ENCODE peak calls at places on chromosomes 7 and 10, in five cellular contexts. S is spleen, A is BJ, L is cardiac fibroblast, Q is upper lobe of left lung. H is an unnamed sample.

GRCh38 chr7:29035044-29035740 is 77.1 kb upstream of the TRIL start:
- DNase-seq in S (no peak), A (peak), L (peak), Q (no peak), H (peak)

GRCh38 chr10:116669832-116670644 is 49.3 kb downstream of the PNLIPRP2 start:
- DNase-seq in S (no peak), A (no peak), L (peak), Q (peak), H (no peak)

GRCh38 chr10:79346012-79346340 is 1.3 kb upstream of the PPIF start:
- DNase-seq in S (no peak), A (no peak), L (no peak), Q (peak), H (no peak)

GRCh38 chr10:131899695-131900349 is 986 bp upstream of the PPP2R2D start:
- DNase-seq in S (peak), A (no peak), L (no peak), Q (no peak), H (no peak)

GRCh38 chr10:45004661-45005060 is 3.9 kb downstream of the ZNF22 start:
- DNase-seq in S (no peak), A (no peak), L (no peak), Q (no peak), H (no peak)

GRCh38 chr7:127391591-127392181 is 822 bp downstream of the ZNF800 start:
- DNase-seq in S (peak), A (no peak), L (peak), Q (peak), H (no peak)

GRCh38 chr10:43573250-43574034 is 974 bp downstream of the ZNF239 start:
- DNase-seq in S (no peak), A (no peak), L (peak), Q (no peak), H (no peak)

GRCh38 chr7:124062171-124062570 is 29.3 kb upstream of the TMEM229A start:
- DNase-seq in S (no peak), A (no peak), L (no peak), Q (no peak), H (no peak)

GRCh38 chr10:21184216-21184615 is 287.1 kb upstream of the NEBL start:
- DNase-seq in S (no peak), A (no peak), L (peak), Q (no peak), H (no peak)

GRCh38 chr10:29387269-29387668 is 98.4 kb downstream of the LYZL1 start:
- DNase-seq in S (no peak), A (no peak), L (no peak), Q (no peak), H (no peak)

GRCh38 chr7:135661311-135662122 is 797 bp upstream of the STMP1 start:
- DNase-seq in S (no peak), A (no peak), L (no peak), Q (peak), H (no peak)

GRCh38 chr10:22599048-22599561 is 115.3 kb downstream of the PIP4K2A start:
- DNase-seq in S (no peak), A (peak), L (peak), Q (no peak), H (peak)

GRCh38 chr10:91517394-91517793 is 107.2 kb downstream of the HECTD2 start:
- DNase-seq in S (no peak), A (no peak), L (no peak), Q (no peak), H (no peak)

GRCh38 chr7:157125376-157126223 is 13.1 kb upstream of the UBE3C start:
- DNase-seq in S (no peak), A (no peak), L (no peak), Q (no peak), H (no peak)

GRCh38 chr10:69665457-69666320 is 35.6 kb downstream of the FAM241B start:
- DNase-seq in S (no peak), A (no peak), L (no peak), Q (no peak), H (no peak)

GRCh38 chr10:80540136-80540535 is 2.4 kb downstream of the SH2D4B start:
- DNase-seq in S (no peak), A (no peak), L (no peak), Q (no peak), H (no peak)

GRCh38 chr10:113895018-113895417 is 40.6 kb downstream of the NHLRC2 start:
- DNase-seq in S (no peak), A (peak), L (peak), Q (no peak), H (peak)

GRCh38 chr7:156920076-156920475 is 27.1 kb upstream of the LMBR1 start:
- DNase-seq in S (peak), A (no peak), L (no peak), Q (no peak), H (no peak)

GRCh38 chr10:19518632-19519031 is 297.6 kb upstream of the PLXDC2 start:
- DNase-seq in S (no peak), A (no peak), L (no peak), Q (no peak), H (no peak)

GRCh38 chr7:158607563-158607962 is 19.9 kb upstream of the PTPRN2 start:
- DNase-seq in S (no peak), A (no peak), L (no peak), Q (no peak), H (no peak)

GRCh38 chr10:105592468-105592867 is 951.4 kb downstream of the SORCS3 start:
- DNase-seq in S (no peak), A (no peak), L (no peak), Q (no peak), H (no peak)

GRCh38 chr10:52940921-52941320 is 168.3 kb upstream of the MBL2 start:
- DNase-seq in S (no peak), A (no peak), L (no peak), Q (no peak), H (no peak)

GRCh38 chr10:11444531-11445228 is 166.8 kb downstream of the USP6NL start:
- DNase-seq in S (no peak), A (no peak), L (no peak), Q (no peak), H (no peak)

GRCh38 chr7:76069238-76069638 is 21.3 kb downstream of the MDH2 start:
- DNase-seq in S (no peak), A (no peak), L (peak), Q (peak), H (peak)

GRCh38 chr7:5417106-5418071 is 6.2 kb downstream of the TNRC18 start:
- DNase-seq in S (no peak), A (no peak), L (peak), Q (no peak), H (no peak)

GRCh38 chr7:132035517-132036362 is 479.3 kb upstream of the PODXL start:
- DNase-seq in S (no peak), A (no peak), L (no peak), Q (no peak), H (no peak)

GRCh38 chr7:81857385-81857784 is 87.5 kb upstream of the HGF start:
- DNase-seq in S (no peak), A (no peak), L (no peak), Q (no peak), H (no peak)

GRCh38 chr7:35261041-35261440 is 7.1 kb upstream of the TBX20 start:
- DNase-seq in S (no peak), A (no peak), L (no peak), Q (no peak), H (no peak)

GRCh38 chr10:60224129-60224705 is 165.5 kb downstream of the ANK3 start:
- DNase-seq in S (no peak), A (no peak), L (no peak), Q (no peak), H (no peak)
- TF ChIP-seq CTCF in S (no peak), A (no peak), L (no peak), Q (no peak), H (no peak)

GRCh38 chr7:49775949-49776443 is 2.6 kb downstream of the VWC2 start:
- DNase-seq in S (no peak), A (no peak), L (no peak), Q (no peak), H (no peak)

GRCh38 chr7:49775065-49775948 is 1.9 kb downstream of the VWC2 start:
- DNase-seq in S (peak), A (no peak), L (no peak), Q (no peak), H (no peak)

GRCh38 chr7:49774459-49775064 is 1.1 kb downstream of the VWC2 start:
- DNase-seq in S (peak), A (no peak), L (no peak), Q (no peak), H (no peak)

GRCh38 chr7:49773082-49773938 is at the start of gene VWC2:
- DNase-seq in S (peak), A (no peak), L (no peak), Q (no peak), H (no peak)

DNA sequence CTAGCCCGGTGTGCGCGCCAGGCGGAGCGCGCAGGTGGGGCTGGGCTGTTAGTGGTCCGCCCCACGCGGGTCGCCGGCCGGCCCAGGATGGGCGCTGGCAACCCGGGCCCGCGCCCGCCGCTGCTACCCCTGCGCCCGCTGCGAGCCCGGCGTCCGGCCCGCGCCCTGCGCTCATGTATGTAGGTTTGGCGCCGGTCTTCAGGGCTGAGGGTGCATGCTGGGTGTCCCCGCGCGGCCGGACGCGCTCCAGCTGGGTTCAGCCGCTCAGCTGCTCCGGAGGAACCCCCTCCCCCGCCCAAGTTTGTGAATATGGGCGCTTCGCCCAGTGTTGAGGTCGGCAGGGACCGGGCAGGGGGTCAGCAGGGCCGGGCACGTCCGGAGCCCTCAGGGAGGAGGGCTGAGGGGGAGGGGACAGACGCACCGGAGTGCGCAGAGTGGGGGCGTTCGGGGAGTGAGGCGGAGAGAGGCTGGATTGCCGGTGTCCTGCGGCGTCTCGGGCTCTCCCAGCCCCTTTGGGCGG is 561 bp downstream of the VWC2 start:
- DNase-seq in S (no peak), A (no peak), L (no peak), Q (no peak), H (no peak)
- H3K4me3 ChIP-seq in S (peak), A (no peak), L (no peak), Q (peak), H (no peak)

DNA sequence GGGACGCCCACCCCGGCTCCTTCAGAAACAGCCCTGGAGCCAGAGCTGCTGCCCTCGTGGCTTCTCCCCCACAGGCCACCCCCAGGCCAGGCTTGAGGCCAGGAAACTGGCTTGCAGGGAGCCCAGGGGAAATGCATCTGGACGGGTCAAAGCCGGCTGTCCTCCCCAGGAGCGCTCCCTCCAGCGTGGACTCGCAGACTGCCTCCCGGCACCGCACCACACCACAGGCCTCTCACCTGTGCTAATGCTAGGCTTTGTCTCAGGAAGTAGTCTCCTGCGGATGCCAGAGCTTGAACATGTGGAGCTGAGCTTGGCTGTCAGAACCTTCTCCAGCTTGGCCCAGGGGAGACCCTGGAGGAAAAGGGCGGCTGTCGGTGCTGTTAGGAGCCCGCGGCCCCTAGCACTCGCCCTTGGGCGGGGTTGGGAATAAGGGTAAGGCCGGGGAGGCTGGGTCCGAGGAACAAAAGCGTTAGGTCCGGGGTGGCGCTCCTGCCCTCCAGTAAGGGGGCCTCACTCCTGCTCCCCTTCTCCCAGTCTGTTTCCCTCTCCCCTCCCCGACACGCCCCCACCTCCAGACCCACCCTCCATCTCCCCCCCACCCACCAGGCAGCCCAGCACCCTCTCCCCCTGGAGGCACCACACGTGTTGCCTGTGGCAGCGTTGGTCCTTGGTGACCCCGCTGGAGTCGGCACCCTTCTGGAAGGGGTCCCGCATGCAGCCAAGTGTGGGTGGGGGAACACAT is 21.6 kb upstream of the DRGX start:
- DNase-seq in S (no peak), A (no peak), L (no peak), Q (no peak), H (no peak)
- TF ChIP-seq CTCF in S (no peak), A (no peak), L (no peak), Q (no peak), H (no peak)

GRCh38 chr7:64887756-64888508 is 15.1 kb upstream of the ZNF273 start:
- DNase-seq in S (no peak), A (no peak), L (no peak), Q (peak), H (no peak)
- H3K4me3 ChIP-seq in S (peak), A (no peak), L (peak), Q (peak), H (peak)

GRCh38 chr7:30175171-30175570 is 40.4 kb downstream of the MTURN start:
- DNase-seq in S (no peak), A (no peak), L (peak), Q (no peak), H (no peak)

GRCh38 chr7:30170460-30171197 is 35.8 kb downstream of the MTURN start:
- DNase-seq in S (no peak), A (no peak), L (no peak), Q (no peak), H (no peak)

GRCh38 chr7:30171753-30172447 is 37.1 kb downstream of the MTURN start:
- DNase-seq in S (no peak), A (no peak), L (no peak), Q (no peak), H (no peak)

GRCh38 chr7:30172451-30172850 is 37.7 kb downstream of the MTURN start:
- DNase-seq in S (no peak), A (no peak), L (no peak), Q (no peak), H (no peak)

DNA sequence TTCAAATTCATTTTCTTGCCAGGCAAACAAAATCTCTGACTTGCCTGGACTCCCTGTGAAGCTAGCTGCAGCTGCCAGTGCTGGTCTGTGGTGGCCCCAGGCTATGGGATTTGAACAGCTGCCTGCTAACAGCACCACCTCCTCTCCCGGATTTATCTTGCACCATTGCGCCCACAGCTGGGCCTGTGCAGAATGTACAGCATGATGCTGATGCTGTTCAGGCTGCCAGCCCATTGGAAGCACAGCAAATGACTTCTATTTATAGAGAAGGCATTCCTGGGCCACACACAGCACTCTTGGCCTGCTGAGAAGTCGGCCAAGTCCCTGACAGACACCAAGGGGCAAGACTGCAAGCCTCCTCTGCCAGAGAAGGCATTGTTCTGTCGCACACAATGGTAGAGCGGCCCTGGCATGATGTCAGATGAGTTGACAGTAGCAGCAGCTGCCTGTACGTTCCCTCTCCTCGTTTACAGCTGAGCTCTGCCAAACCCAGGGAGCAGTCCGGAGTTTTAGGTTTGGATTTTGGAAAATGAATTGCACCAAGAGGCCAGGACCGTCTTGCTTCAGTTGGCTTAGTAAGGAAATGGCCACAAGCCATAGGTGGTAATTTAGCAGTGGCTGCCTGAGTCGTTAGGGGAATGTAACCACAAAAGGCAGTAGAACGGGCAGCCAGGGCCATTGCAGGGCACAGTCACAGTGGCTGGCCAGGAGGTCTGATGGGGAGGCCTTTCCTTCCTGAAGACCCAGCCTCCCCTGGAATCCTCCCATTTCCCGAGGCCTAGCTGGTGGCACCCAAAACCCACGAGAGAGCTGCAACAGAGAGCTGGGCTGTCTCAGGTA is 38.5 kb downstream of the MTURN start:
- DNase-seq in S (no peak), A (peak), L (peak), Q (peak), H (no peak)
- TF ChIP-seq CTCF in S (no peak), A (peak), L (no peak), Q (no peak), H (peak)

H was measured in epithelial cell of proximal tubule.